ENCODE peak calls at places on chromosomes 16 and 17, in four cellular contexts. Q is Caco-2, E is colonic mucosa, S is HCT116. F is an unnamed sample. For H3K36me3, the result is how much of the 10 kb centered on the place peaks cover.

GRCh38 chr16:72092832-72093447 is 480 bp downstream of the TXNL4B start:
- DNase-seq in S (no peak), E (peak), Q (no peak), F (no peak)

GRCh38 chr16:57513371-57514102 is 22.8 kb downstream of the CCDC102A start:
- DNase-seq in E (peak), Q (peak), S (no peak), F (no peak)

GRCh38 chr17:58283674-58284612 is 3.2 kb upstream of the MPO start:
- DNase-seq in S (no peak), E (no peak), Q (no peak), F (no peak)

GRCh38 chr17:44105483-44105882 is 18.0 kb downstream of the HDAC5 start:
- DNase-seq in E (no peak), S (no peak), Q (no peak), F (no peak)

GRCh38 chr16:57264950-57265371 is 19.5 kb downstream of the PLLP start:
- DNase-seq in E (peak), Q (no peak), S (no peak), F (no peak)

GRCh38 chr17:42010898-42011516 is 6.2 kb downstream of the DNAJC7 start:
- DNase-seq in S (no peak), E (no peak), Q (no peak), F (no peak)

GRCh38 chr17:31918701-31919128 is 17.2 kb upstream of the UTP6 start:
- DNase-seq in Q (no peak), E (no peak), S (no peak), F (no peak)

GRCh38 chr17:13352747-13353415 is 248.8 kb downstream of the HS3ST3A1 start:
- DNase-seq in E (no peak), Q (no peak), S (no peak), F (no peak)

GRCh38 chr16:81625544-81626152 is 153.4 kb upstream of the PLCG2 start:
- DNase-seq in S (no peak), E (peak), Q (no peak), F (no peak)

GRCh38 chr17:83178533-83179201 is 99.3 kb downstream of the METRNL start:
- DNase-seq in S (no peak), Q (peak), E (peak), F (no peak)

GRCh38 chr17:58325289-58325726 is 3.3 kb downstream of the TSPOAP1 start:
- DNase-seq in E (no peak), Q (no peak), S (no peak), F (no peak)

GRCh38 chr17:36623281-36623680 is 21.9 kb downstream of the MRM1 start:
- DNase-seq in Q (no peak), E (no peak), S (no peak), F (no peak)

GRCh38 chr17:50986989-50987660 is 121.0 kb upstream of the TOB1 start:
- DNase-seq in E (no peak), S (no peak), Q (no peak), F (no peak)

GRCh38 chr16:30458561-30459394 is 13.1 kb upstream of the SEPHS2 start:
- DNase-seq in Q (no peak), S (no peak), E (peak), F (no peak)

GRCh38 chr17:83103200-83103937 is 24.0 kb downstream of the METRNL start:
- DNase-seq in S (peak), Q (peak), E (peak), F (peak)

GRCh38 chr17:39057807-39058206 is 90.6 kb upstream of the FBXO47 start:
- DNase-seq in Q (no peak), S (no peak), E (no peak), F (no peak)

GRCh38 chr16:17161034-17161433 is 309.7 kb downstream of the XYLT1 start:
- DNase-seq in S (no peak), E (no peak), Q (no peak), F (no peak)

GRCh38 chr17:46878055-46878454 is 26.7 kb downstream of the WNT9B start:
- DNase-seq in Q (no peak), S (no peak), E (no peak), F (no peak)

DNA sequence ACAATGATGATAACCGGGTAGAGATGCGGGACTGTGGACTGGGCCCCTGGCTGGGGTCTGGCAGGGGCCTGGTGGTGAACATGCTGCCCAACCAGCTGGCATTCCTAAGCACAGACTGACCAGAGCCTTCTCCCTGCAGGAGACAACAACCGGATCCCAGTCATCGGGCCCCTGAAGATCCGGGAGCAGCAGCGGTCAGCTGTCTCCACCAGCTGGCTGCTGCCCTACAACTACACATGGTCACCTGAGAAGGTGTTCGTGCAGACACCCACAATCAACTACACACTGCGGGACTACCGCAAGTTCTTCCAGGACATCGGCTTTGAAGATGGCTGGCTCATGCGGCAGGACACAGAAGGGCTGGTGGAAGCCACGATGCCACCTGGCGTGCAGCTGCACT is 5.3 kb upstream of the SLC7A6 start:
- DNase-seq in S (no peak), E (no peak), Q (no peak), F (no peak)
- H3K36me3 ChIP-seq in S (under half), E (under half), Q (under half), F (under half)

GRCh38 chr16:50224297-50224696 is 42.1 kb upstream of the ADCY7 start:
- DNase-seq in Q (no peak), E (no peak), S (no peak), F (no peak)
- H3K36me3 ChIP-seq in Q (under half), E (under half), S (under half), F (half or more)

DNA sequence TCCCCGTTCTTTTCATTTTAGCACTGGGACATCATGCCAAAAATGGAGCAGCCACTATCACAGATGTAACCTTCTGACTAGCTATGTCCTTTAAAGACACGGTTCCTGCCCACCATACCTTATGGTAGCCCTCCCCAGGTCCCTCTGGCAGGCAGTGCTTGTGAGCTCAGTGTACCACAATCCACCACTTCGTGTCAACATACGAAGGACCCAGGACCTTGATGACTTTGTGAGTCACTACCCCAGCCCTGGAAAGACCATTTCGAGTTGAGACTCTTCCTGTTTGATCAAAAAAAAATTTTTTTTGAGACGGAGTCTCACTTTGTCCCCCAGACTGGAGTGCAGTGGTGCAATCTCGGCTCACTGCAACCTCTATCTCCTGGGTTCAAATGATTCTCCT is 21.0 kb upstream of the FLCN start:
- DNase-seq in S (no peak), Q (no peak), E (no peak), F (no peak)
- H3K36me3 ChIP-seq in S (half or more), Q (under half), E (under half), F (half or more)

DNA sequence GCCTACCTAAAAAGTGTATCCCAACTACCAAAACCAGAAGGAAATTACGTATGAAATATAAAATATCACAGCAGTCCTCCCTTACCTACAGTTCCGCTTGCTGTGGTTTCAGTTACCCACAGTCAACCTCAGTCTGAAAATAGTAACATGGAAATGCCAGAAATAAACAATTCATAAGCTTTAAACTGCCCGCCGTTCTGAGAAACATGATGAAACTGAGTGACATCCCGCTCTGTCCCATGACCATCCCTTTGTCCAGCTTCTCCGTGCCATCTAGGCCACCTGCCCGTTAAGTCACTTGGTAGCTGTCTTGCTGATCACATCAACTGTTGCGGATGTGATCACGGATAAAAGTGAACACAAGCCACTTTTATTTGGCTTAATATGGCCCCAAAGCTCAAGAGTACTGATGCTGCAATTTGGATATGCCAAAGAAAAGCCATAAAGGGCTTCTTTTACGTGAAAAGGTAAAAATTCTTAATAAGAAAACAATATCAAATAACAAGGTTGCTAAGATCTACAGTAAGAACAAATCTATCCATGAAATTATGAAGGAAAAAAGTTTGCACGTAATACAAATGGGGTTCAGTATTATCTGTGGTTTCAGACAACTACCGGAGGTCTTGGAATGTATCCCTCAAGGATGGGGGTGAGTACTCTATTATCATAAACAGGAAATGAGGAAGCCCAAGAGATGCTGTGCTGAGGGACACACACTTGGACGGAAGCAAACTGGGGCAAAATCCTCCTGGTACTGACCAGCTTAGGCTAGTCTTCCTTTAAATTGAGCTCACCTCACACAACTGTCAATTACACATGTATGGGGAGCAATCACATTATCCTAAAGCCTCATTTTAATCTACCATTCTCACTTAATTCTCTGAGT is 8.2 kb downstream of the USP22 start:
- DNase-seq in E (no peak), S (no peak), Q (no peak), F (no peak)
- H3K36me3 ChIP-seq in E (under half), S (under half), Q (under half), F (half or more)

GRCh38 chr17:75498726-75499213 is 16.6 kb downstream of the CASKIN2 start:
- DNase-seq in Q (no peak), E (no peak), S (no peak), F (no peak)
- H3K36me3 ChIP-seq in Q (under half), E (under half), S (under half), F (half or more)

GRCh38 chr17:68422821-68423220 is 34.5 kb downstream of the WIPI1 start:
- DNase-seq in E (no peak), S (no peak), Q (no peak), F (no peak)
- H3K36me3 ChIP-seq in E (under half), S (under half), Q (under half), F (under half)

DNA sequence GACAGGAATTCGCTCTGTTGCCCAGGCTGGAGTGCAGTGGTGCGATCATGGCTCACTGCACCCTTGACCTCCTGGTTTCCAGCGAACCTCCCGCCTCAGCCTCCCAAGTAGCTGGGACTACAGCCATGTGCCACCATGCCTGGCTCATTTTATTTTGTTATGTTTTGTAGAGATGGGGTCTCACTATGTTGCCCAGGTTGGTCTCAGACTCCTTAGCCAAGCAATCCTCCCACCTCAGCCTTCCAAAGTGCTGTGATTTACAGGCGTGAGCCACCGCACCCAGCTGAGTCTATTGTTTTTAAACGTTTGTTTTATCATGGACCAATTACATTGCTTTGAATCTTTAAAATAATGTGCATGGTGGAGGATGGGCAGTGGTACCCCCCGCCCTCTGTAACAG is 28.9 kb downstream of the COTL1 start:
- DNase-seq in E (no peak), Q (no peak), S (no peak), F (no peak)
- H3K36me3 ChIP-seq in E (under half), Q (under half), S (under half), F (half or more)